ENCODE peak calls at places on chromosome 2, in seven cellular contexts. K is stomach, L is sigmoid colon, R is tibial nerve, Y is A549, D is K562, S is ovary. N is an unnamed sample.

GRCh38 chr2:38685116-38685735 is 19.3 kb downstream of the GALM start:
- DNase-seq in K (no peak), S (no peak), Y (peak), D (peak), R (no peak), L (no peak), N (no peak)

GRCh38 chr2:114219501-114219900 is 222.9 kb upstream of the DPP10 start:
- DNase-seq in Y (no peak), K (no peak), R (no peak), L (no peak), S (no peak), D (no peak), N (no peak)

GRCh38 chr2:16023663-16024360 is 83.5 kb downstream of the MYCN start:
- DNase-seq in R (no peak), Y (no peak), K (no peak), D (no peak), S (no peak), L (no peak), N (no peak)

GRCh38 chr2:95027369-95027720 is 1.8 kb downstream of the MAL start:
- DNase-seq in D (no peak), R (no peak), L (no peak), K (no peak), Y (no peak), S (no peak), N (no peak)

GRCh38 chr2:69077224-69077953 is 64.4 kb downstream of the ANTXR1 start:
- DNase-seq in Y (no peak), D (no peak), S (no peak), L (no peak), K (no peak), R (no peak), N (no peak)

GRCh38 chr2:17373736-17374135 is 144.5 kb downstream of the RAD51AP2 start:
- DNase-seq in L (no peak), D (no peak), K (no peak), R (no peak), Y (no peak), S (no peak), N (no peak)

GRCh38 chr2:109065335-109065734 is 63.7 kb upstream of the SH3RF3 start:
- DNase-seq in K (peak), L (no peak), Y (no peak), D (no peak), R (no peak), S (no peak), N (peak)

GRCh38 chr2:134842930-134843490 is 4.6 kb downstream of the ACMSD start:
- DNase-seq in Y (no peak), D (no peak), L (no peak), S (no peak), R (no peak), K (no peak), N (no peak)

GRCh38 chr2:204982303-204982702 is 437.0 kb downstream of the PARD3B start:
- DNase-seq in S (no peak), Y (peak), R (no peak), D (peak), L (no peak), K (no peak), N (no peak)

GRCh38 chr2:128701443-128701842 is 382.8 kb upstream of the HS6ST1 start:
- DNase-seq in L (no peak), S (no peak), D (no peak), Y (no peak), R (no peak), K (no peak), N (no peak)

GRCh38 chr2:95315801-95316411 is 18.8 kb downstream of the KCNIP3 start:
- DNase-seq in K (no peak), L (no peak), S (no peak), R (no peak), D (no peak), Y (no peak), N (no peak)

GRCh38 chr2:237289134-237289533 is 124.8 kb downstream of the COL6A3 start:
- DNase-seq in S (no peak), K (peak), L (peak), D (no peak), R (no peak), Y (no peak), N (no peak)

GRCh38 chr2:161273038-161273760 is 35.0 kb upstream of the PSMD14 start:
- DNase-seq in D (peak), L (no peak), R (no peak), K (no peak), S (no peak), Y (peak), N (no peak)

GRCh38 chr2:232291343-232291742 is 87.2 kb upstream of the ALPP start:
- DNase-seq in R (no peak), L (no peak), S (peak), D (no peak), Y (no peak), K (no peak), N (no peak)

GRCh38 chr2:15704086-15704787 is 112.6 kb downstream of the DDX1 start:
- DNase-seq in K (no peak), Y (no peak), L (no peak), R (no peak), S (peak), D (no peak), N (no peak)

GRCh38 chr2:209661286-209661685 is 110.3 kb upstream of the UNC80 start:
- DNase-seq in S (no peak), L (no peak), Y (no peak), K (no peak), R (no peak), D (no peak), N (no peak)

GRCh38 chr2:165871025-165871424 is 77.0 kb upstream of the GALNT3 start:
- DNase-seq in K (no peak), Y (no peak), R (no peak), D (no peak), L (no peak), S (no peak), N (no peak)

GRCh38 chr2:165868211-165868610 is 74.2 kb upstream of the GALNT3 start:
- DNase-seq in L (no peak), K (no peak), R (no peak), Y (no peak), S (no peak), D (no peak), N (no peak)

GRCh38 chr2:165874445-165875039 is 79.0 kb downstream of the TTC21B start:
- DNase-seq in R (no peak), K (no peak), L (no peak), D (peak), S (no peak), Y (peak), N (no peak)

GRCh38 chr2:165872101-165872791 is 78.2 kb upstream of the GALNT3 start:
- DNase-seq in S (no peak), R (no peak), D (no peak), Y (no peak), L (no peak), K (no peak), N (no peak)

GRCh38 chr2:165870346-165870745 is 76.3 kb upstream of the GALNT3 start:
- DNase-seq in D (no peak), Y (no peak), L (no peak), R (no peak), S (no peak), K (no peak), N (no peak)
- TF ChIP-seq EP300 in D (no peak), Y (no peak), L (no peak), R (no peak), S (no peak), K (no peak), N (no peak)

GRCh38 chr2:174593574-174594203 is 3.9 kb downstream of the WIPF1 start:
- DNase-seq in D (no peak), Y (no peak), R (no peak), S (no peak), L (no peak), K (no peak), N (no peak)
- H3K4me3 ChIP-seq in D (no peak), Y (no peak), R (peak), S (no peak), L (no peak), K (no peak), N (no peak)

GRCh38 chr2:159904565-159905281 is 106.7 kb upstream of the CD302 start:
- DNase-seq in L (no peak), D (peak), Y (peak), S (peak), K (peak), R (peak), N (no peak)
- TF ChIP-seq EP300 in L (no peak), D (no peak), Y (no peak), S (no peak), K (no peak), R (no peak), N (no peak)

DNA sequence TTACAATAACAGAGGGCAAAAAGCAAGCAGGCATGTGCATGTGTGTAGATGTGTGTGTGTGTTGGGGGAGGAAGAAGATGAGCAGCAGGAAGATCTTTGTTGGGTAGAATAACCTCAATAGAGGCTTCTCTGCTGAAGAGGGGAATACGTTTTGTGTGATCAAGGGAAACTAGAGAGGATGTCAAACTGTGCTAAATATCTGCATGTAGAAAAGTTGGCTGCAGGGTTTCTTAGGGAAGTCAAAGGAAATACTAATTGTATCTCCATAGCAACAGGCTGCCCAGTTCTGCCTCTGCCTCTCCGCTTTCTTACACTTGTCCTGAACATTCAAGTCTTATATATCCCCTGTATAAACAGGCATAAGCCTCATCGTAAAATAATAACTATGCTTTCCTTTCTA is 190.1 kb upstream of the RND3 start:
- DNase-seq in D (no peak), S (no peak), K (no peak), L (no peak), R (no peak), Y (no peak), N (no peak)
- H3K4me3 ChIP-seq in D (no peak), S (no peak), K (no peak), L (no peak), R (no peak), Y (no peak), N (no peak)

GRCh38 chr2:217165547-217165946 is 305.7 kb upstream of the TNP1 start:
- DNase-seq in Y (no peak), K (no peak), R (no peak), D (no peak), L (no peak), S (no peak), N (no peak)

GRCh38 chr2:217168396-217168795 is 308.5 kb upstream of the TNP1 start:
- DNase-seq in S (no peak), D (no peak), L (no peak), K (no peak), R (no peak), Y (no peak), N (peak)

GRCh38 chr2:217167531-217167930 is 307.7 kb upstream of the TNP1 start:
- DNase-seq in D (no peak), R (no peak), S (no peak), L (no peak), Y (no peak), K (no peak), N (no peak)

GRCh38 chr2:217164008-217164407 is 304.1 kb upstream of the TNP1 start:
- DNase-seq in S (no peak), Y (no peak), D (no peak), L (no peak), K (no peak), R (no peak), N (peak)

GRCh38 chr2:217166241-217166640 is 306.4 kb upstream of the TNP1 start:
- DNase-seq in Y (peak), R (no peak), K (no peak), L (no peak), S (no peak), D (peak), N (peak)
- TF ChIP-seq EP300 in Y (no peak), R (no peak), K (no peak), L (no peak), S (no peak), D (no peak), N (no peak)

GRCh38 chr2:136985044-136985443 is 219.7 kb downstream of the THSD7B start:
- DNase-seq in S (no peak), K (no peak), Y (no peak), R (no peak), D (no peak), L (no peak), N (no peak)
- H3K4me3 ChIP-seq in S (no peak), K (no peak), Y (no peak), R (no peak), D (no peak), L (no peak), N (no peak)

DNA sequence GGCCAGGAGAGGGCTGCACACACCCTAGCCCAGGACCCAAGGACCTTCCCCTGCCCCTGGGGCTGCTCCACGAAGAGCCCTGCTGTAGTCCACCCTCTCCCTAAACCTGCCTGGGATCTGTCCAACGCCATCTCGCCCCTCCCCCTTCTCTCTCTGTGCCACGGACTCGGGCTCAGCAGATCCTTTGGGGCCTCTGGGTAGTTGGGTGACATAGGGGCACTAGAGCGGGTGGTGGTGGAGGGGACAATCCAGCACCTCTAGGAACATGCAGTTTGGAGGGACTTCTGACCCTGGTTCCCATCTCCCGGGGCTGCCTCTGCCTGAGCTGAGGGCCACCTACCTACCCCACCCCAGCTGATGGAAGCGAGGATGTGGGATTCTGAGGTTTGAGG is 7.3 kb upstream of the CRYBA2 start:
- DNase-seq in D (no peak), Y (no peak), S (no peak), K (peak), L (no peak), R (no peak), N (no peak)
- TF ChIP-seq EP300 in D (no peak), Y (no peak), S (no peak), K (no peak), L (no peak), R (no peak), N (no peak)

GRCh38 chr2:47309472-47309951 is 93.4 kb upstream of the MSH2 start:
- DNase-seq in Y (no peak), L (no peak), S (no peak), R (no peak), D (no peak), K (no peak), N (no peak)

GRCh38 chr2:47311764-47312503 is 91.0 kb upstream of the MSH2 start:
- DNase-seq in Y (no peak), L (no peak), D (no peak), S (no peak), R (no peak), K (no peak), N (no peak)

GRCh38 chr2:47312504-47312875 is 90.5 kb upstream of the MSH2 start:
- DNase-seq in R (no peak), D (no peak), L (no peak), K (no peak), Y (no peak), S (no peak), N (no peak)

GRCh38 chr2:47309952-47310800 is 92.8 kb upstream of the MSH2 start:
- DNase-seq in D (peak), Y (peak), S (no peak), R (no peak), L (no peak), K (peak), N (no peak)

DNA sequence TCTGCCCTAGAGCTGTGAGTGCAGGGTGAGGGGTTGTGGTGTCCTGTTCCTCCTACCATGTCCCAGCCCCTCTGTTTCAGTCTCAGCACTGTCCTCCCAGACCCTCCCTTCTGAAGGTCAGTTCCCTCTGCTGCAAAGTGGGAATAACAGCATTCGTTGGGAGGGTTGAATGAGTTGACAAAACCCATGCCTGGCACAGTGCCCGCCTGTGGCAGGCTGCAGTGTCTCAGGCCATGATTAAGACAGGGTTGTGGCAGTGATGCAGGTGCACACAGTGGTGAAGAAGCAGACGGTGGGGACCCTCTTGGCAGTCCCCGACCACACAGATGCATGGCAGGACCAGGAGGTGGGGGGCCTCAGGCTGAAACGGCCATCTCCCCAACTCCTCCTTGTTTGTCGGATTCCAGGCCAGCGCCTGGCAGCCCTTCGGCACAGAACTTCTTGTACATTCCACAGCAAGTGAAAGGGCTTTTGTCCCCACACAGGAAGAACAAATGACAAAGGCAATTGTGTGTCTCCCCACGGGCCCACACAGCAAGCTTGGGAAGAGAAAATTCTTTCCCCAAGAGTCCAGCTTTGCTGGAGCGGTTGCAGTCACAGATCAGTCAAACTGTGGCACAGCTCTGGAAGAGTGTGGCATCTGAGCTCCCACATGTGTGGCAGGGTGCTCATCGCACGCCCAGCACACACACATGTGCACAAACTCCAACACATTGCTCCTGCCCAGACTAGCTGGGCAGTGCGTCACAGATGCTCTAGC is 92.0 kb upstream of the MSH2 start:
- DNase-seq in Y (peak), D (no peak), S (no peak), R (peak), K (peak), L (peak), N (no peak)
- H3K4me3 ChIP-seq in Y (no peak), D (no peak), S (no peak), R (no peak), K (no peak), L (no peak), N (no peak)

GRCh38 chr2:196233033-196233807 is 61.8 kb upstream of the STK17B start:
- DNase-seq in S (no peak), K (peak), R (no peak), L (peak), Y (peak), D (no peak), N (no peak)
- TF ChIP-seq EP300 in S (no peak), K (no peak), R (peak), L (no peak), Y (no peak), D (no peak), N (no peak)

GRCh38 chr2:37656512-37657423 is 14.7 kb downstream of the CDC42EP3 start:
- DNase-seq in K (no peak), D (no peak), L (no peak), R (no peak), S (no peak), Y (no peak), N (no peak)
- H3K4me3 ChIP-seq in K (no peak), D (no peak), L (no peak), R (no peak), S (no peak), Y (no peak), N (no peak)

N was measured in esophagus muscularis mucosa.